ENCODE peak calls at places on chromosomes 3 and 15, in four cellular contexts. E is upper lobe of right lung, F is tibial artery, P is IMR-90. J is an unnamed sample.

GRCh38 chr15:82137261-82137660 is 91.4 kb upstream of the MEX3B start:
- DNase-seq in P (no peak), E (no peak), F (no peak), J (no peak)

GRCh38 chr15:52503788-52504496 is 24.7 kb downstream of the MYO5A start:
- DNase-seq in F (no peak), P (peak), E (no peak), J (no peak)

GRCh38 chr3:16174389-16174788 is at the start of gene GALNT15:
- DNase-seq in E (peak), F (peak), P (peak), J (peak)

GRCh38 chr3:10837849-10838248 is 21.8 kb downstream of the SLC6A11 start:
- DNase-seq in F (no peak), P (no peak), E (no peak), J (no peak)

GRCh38 chr3:141877911-141878310 is 1.5 kb downstream of the ATP1B3 start:
- DNase-seq in F (no peak), P (peak), E (no peak), J (no peak)

GRCh38 chr3:133927543-133928066 is 31.9 kb upstream of the RAB6B start:
- DNase-seq in E (peak), P (no peak), F (peak), J (no peak)

GRCh38 chr15:55915876-55916567 is 77.4 kb downstream of the NEDD4 start:
- DNase-seq in F (no peak), E (no peak), P (peak), J (no peak)

GRCh38 chr15:66285462-66286280 is 7.7 kb upstream of the DIS3L start:
- DNase-seq in P (no peak), F (no peak), E (no peak), J (no peak)

DNA sequence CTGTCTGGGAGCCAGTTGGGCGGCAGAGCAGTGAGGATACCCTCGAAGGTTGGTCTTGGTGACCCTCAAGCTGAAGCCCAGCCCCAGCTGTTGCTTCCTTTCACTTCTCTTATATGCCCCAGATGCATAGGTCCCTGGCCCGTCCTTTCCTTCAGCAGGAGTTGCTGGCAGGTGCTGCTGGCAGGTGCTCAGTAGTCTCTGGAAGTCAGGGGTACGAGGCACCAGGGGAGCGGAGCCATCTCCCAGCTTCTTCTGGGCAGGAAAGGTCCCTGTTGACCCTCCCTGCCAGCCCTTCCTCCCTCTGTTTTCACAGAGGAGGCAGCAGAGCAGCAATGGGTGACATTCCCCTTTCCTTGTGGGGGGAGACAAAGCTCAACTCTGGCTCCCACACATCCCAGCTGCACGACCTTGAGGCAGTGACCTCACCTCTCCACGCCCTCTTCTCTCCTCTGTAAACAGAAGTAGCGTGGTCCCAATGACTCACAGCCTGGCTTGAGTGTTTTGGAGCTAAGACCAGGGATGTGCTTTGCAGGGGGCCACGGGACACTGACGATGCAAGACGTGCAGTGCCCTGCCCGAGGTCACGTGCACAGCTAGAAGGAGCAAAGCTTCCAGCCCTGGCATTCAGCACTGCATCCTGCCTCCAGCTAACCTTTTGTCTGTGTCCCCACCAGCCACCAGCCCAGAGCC is 49.6 kb downstream of the SLC6A6 start:
- DNase-seq in P (peak), E (peak), F (peak), J (peak)
- H3K4me3 ChIP-seq in P (no peak), E (no peak), F (no peak), J (no peak)

GRCh38 chr3:124273651-124274050 is 281.7 kb upstream of the ROPN1 start:
- DNase-seq in P (peak), E (no peak), F (peak), J (no peak)
- H3K27ac ChIP-seq in P (no peak), E (peak), F (peak), J (peak)

DNA sequence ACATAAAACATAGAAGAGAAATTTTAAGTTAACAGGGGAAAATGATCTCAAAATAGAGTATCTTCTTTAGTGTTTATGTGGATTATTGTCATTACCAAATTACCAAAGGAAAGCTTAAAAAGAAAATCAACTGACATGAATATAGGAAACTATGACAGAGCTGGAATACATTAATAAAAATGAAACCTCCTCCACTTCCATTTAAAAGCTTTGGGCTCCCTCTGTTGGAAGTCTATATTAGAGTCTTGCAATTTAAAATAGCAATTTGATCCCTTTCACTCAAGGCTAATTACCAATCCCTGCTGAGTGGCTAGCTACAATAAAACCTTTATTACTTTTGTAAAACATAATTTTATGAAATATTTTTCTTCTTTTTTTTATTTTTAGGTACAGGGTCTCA is 61.4 kb upstream of the IMPG2 start:
- DNase-seq in F (no peak), P (peak), E (no peak), J (no peak)
- TF ChIP-seq CTCF in F (peak), P (peak), E (peak), J (peak)

DNA sequence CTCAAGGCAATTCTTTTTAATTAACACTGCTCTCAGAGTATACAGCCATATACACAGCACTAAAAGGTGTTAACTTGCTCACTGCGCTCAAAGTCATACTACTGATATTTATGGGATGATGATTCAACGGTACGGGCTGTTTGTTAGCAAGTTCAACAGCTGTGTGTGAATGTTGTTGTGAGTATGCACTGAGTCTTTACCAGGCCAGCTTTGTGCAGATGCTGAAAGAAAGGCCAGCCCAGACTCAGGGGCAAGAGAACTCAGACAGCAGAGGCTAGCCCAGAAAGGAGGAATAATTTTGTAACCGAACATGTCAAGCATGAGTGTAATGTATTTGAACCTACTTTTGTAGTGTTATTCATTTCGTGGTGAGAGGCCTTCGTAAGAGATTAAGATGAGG is 229.8 kb downstream of the IL5RA start:
- DNase-seq in P (no peak), E (no peak), F (no peak), J (no peak)
- H3K4me3 ChIP-seq in P (no peak), E (no peak), F (no peak), J (no peak)

DNA sequence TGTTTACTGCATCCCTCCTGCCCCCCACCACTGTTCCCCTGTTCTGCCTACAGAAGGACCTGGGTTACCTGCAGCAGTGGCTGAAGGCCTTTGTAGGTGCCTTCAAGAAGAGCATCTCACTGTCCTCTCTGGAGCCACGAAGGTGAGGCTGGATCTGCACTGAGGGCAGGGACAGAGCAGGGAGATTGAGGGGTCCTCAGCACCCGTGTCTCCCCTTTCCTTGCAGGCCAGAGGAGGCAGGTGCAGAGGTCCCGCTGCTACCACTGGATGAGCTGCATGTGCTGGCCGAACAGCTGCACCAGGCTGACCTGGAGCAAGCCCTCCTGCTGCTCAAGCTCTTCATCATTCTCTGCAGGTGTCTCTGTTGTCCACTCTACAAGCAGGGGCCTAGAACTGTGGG is 9.2 kb downstream of the NBEAL2 start:
- DNase-seq in P (no peak), F (no peak), E (no peak), J (no peak)
- H3K27ac ChIP-seq in P (no peak), F (no peak), E (peak), J (no peak)

DNA sequence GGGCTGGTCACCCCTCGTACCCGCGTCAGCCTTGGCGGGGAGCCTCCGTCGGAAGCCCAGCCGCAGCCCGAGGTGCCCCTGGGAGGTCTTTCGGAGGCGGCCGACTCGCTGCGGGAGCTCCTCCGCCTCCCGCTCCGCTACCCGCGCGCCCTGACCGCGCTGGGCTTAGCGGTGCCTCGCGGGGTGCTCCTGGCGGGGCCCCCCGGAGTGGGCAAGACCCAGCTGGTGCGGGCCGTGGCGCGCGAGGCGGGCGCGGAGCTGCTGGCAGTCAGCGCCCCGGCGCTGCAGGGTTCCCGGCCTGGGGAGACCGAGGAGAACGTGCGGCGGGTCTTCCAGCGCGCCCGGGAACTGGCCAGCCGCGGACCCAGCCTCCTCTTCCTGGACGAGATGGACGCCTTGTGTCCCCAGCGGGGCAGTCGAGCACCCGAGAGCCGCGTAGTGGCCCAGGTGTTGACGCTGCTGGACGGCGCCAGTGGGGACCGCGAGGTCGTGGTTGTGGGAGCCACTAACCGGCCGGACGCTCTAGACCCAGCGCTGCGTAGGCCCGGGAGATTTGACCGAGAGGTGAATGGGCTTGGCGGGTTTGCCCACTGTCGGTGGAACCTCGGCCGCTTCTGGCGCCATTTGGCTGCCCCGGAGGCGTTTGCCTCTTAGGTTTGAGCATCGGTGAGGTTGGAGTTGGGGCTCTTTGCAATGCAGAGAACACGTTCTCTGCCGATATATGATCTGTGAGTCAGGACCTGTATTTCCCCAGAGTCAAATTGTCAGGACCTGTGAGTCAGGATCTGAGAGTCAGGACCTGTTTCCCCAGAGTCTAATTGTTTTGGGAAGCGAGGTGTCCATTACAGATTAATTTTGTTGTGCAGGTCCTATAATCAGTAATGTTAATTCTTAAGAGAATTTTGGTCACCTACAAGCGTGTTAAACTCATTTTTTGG is 24.9 kb upstream of the GATM start:
- DNase-seq in F (no peak), E (peak), P (peak), J (no peak)
- TF ChIP-seq CTCF in F (no peak), E (no peak), P (no peak), J (no peak)

J was measured in breast epithelium.